ENCODE peak calls at places on chromosomes 6 and 20, in eight cellular contexts. Q, W, X, H, E, D, N and U are unnamed samples.

GRCh38 chr20:18567739-18568091 is 483 bp downstream of the SMIM26 start:
- DNase-seq in Q (no peak), E (no peak), X (no peak), D (no peak), H (no peak), N (no peak), W (no peak), U (no peak)

GRCh38 chr6:299050-299980 is 7.0 kb downstream of the DUSP22 start:
- DNase-seq in D (no peak), W (no peak), E (no peak), X (no peak), H (no peak), Q (no peak), N (no peak), U (no peak)

GRCh38 chr20:52103911-52104545 is 87.6 kb downstream of the ZFP64 start:
- DNase-seq in Q (no peak), N (no peak), D (no peak), E (peak; percentile 19), W (peak; percentile 17), H (no peak), X (no peak), U (no peak)

GRCh38 chr6:69622924-69623323 is 173.9 kb downstream of the LMBRD1 start:
- DNase-seq in N (no peak), Q (no peak), D (no peak), E (no peak), W (no peak), H (no peak), X (no peak), U (no peak)

GRCh38 chr6:43468748-43469681 is 8.4 kb upstream of the TJAP1 start:
- DNase-seq in D (no peak), X (peak; percentile 70), N (no peak), W (no peak), Q (no peak), E (no peak), H (no peak), U (no peak)

GRCh38 chr6:30626484-30627366 is at the start of gene ATAT1:
- DNase-seq in X (peak; percentile 92), Q (peak; percentile 96), D (peak; percentile 96), W (peak; percentile 91), E (peak; percentile 59), N (peak; percentile 88), H (peak; percentile 60), U (peak; percentile 19)

GRCh38 chr6:68400396-68400795 is 234.7 kb upstream of the ADGRB3 start:
- DNase-seq in E (no peak), Q (no peak), H (no peak), D (no peak), N (no peak), W (no peak), X (no peak), U (no peak)

GRCh38 chr20:48630342-48631075 is 197.3 kb downstream of the PREX1 start:
- DNase-seq in Q (no peak), W (no peak), N (no peak), X (no peak), H (no peak), E (no peak), D (no peak), U (no peak)

GRCh38 chr20:41135888-41136243 is 1.5 kb upstream of the PLCG1 start:
- DNase-seq in W (no peak), Q (peak; percentile 3), E (no peak), X (no peak), H (no peak), D (no peak), N (no peak), U (no peak)

GRCh38 chr6:143160439-143161220 is 99.9 kb downstream of the AIG1 start:
- DNase-seq in N (no peak), W (no peak), Q (no peak), H (no peak), X (no peak), D (no peak), E (no peak), U (no peak)

GRCh38 chr6:83853178-83853967 is at the start of gene RIPPLY2:
- DNase-seq in W (peak; percentile 17), E (peak; percentile 42), H (no peak), N (no peak), D (peak; percentile 69), Q (peak; percentile 7), X (no peak), U (no peak)

GRCh38 chr6:167538746-167539145 is 213.9 kb downstream of the TTLL2 start:
- DNase-seq in W (no peak), N (no peak), Q (no peak), D (no peak), H (no peak), X (no peak), E (no peak), U (no peak)

GRCh38 chr6:167546611-167547327 is 221.9 kb downstream of the TTLL2 start:
- DNase-seq in Q (no peak), H (no peak), D (peak; percentile 36), N (no peak), E (no peak), X (no peak), W (peak; percentile 36), U (no peak)

GRCh38 chr6:167537816-167538215 is 212.9 kb downstream of the TTLL2 start:
- DNase-seq in E (no peak), X (no peak), N (no peak), W (no peak), H (no peak), Q (no peak), D (no peak), U (no peak)

GRCh38 chr6:167543602-167544506 is 219.0 kb downstream of the TTLL2 start:
- DNase-seq in Q (peak; percentile 32), D (peak; percentile 56), X (peak; percentile 78), W (peak; percentile 60), N (peak; percentile 70), H (no peak), E (no peak), U (no peak)

GRCh38 chr6:167541544-167541943 is 216.7 kb downstream of the TTLL2 start:
- DNase-seq in W (no peak), X (no peak), N (no peak), E (no peak), H (no peak), Q (no peak), D (no peak), U (no peak)
- H3K4me1 ChIP-seq in W (peaks cover 8% of the 10 kb centered on the region), X (peaks cover 12% of the 10 kb centered on the region), N (no peaks in the 10 kb centered on the region), E (no peaks in the 10 kb centered on the region), H (no peaks in the 10 kb centered on the region), Q (no peaks in the 10 kb centered on the region), D (peaks cover 7% of the 10 kb centered on the region), U (no peaks in the 10 kb centered on the region)

GRCh38 chr6:16496210-16496609 is 257.8 kb downstream of the GMPR start:
- DNase-seq in E (no peak), Q (no peak), D (no peak), N (no peak), H (no peak), X (no peak), W (no peak), U (no peak)
- TF ChIP-seq CTCF in E (no peak), Q (no peak), D (no peak), N (no peak), H (no peak), X (no peak), W (no peak), U (no peak)

GRCh38 chr6:17866876-17867444 is 120.5 kb downstream of the KIF13A start:
- DNase-seq in W (no peak), D (peak; percentile 62), X (no peak), N (no peak), H (peak; percentile 7), E (no peak), Q (no peak), U (no peak)

GRCh38 chr6:17869753-17870050 is 117.7 kb downstream of the KIF13A start:
- DNase-seq in H (no peak), E (no peak), Q (no peak), D (no peak), W (no peak), X (no peak), N (no peak), U (no peak)

GRCh38 chr6:17869010-17869752 is 118.3 kb downstream of the KIF13A start:
- DNase-seq in X (no peak), E (peak; percentile 96), Q (no peak), H (peak; percentile 90), N (no peak), D (no peak), W (no peak), U (no peak)

GRCh38 chr6:17865798-17866725 is 121.4 kb downstream of the KIF13A start:
- DNase-seq in H (peak; percentile 98), W (peak; percentile 40), X (peak; percentile 73), N (peak; percentile 80), D (peak; percentile 95), Q (peak; percentile 18), E (peak; percentile 98), U (no peak)

DNA sequence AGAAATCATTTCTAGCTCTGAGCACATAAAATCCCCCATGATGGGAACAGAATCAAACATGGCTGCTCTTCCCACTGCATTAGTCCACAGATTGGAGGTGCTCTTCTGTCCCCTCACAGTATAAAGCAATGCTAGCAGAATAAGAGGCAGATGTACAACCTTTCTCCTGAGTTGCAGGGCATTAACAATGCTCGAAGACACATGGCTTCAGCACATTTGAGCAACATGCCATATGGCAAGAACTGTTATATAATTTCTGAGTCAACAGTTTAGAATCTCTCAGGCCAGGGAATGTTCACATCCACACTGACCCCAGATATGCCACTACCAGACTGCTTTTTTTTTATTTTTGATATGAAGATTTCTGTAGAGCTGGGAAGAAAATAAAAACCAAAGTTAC is 119.6 kb downstream of the KIF13A start:
- DNase-seq in Q (no peak), E (peak; percentile 58), W (no peak), D (peak; percentile 56), H (peak; percentile 62), N (no peak), X (no peak), U (no peak)
- H3K4me1 ChIP-seq in Q (peaks cover 36% of the 10 kb centered on the region), E (peaks cover 72% of the 10 kb centered on the region), W (peaks cover 12% of the 10 kb centered on the region), D (peaks cover 60% of the 10 kb centered on the region), H (peaks cover 66% of the 10 kb centered on the region), N (peaks cover 9% of the 10 kb centered on the region), X (peaks cover 44% of the 10 kb centered on the region), U (peaks cover 90% of the 10 kb centered on the region)

GRCh38 chr20:36506253-36506652 is 35.1 kb upstream of the MYL9 start:
- DNase-seq in D (no peak), Q (no peak), X (no peak), H (peak; percentile 42), W (no peak), E (no peak), N (no peak), U (no peak)
- TF ChIP-seq CTCF in D (no peak), Q (no peak), X (no peak), H (peak; percentile 67), W (no peak), E (peak; percentile 56), N (no peak), U (peak; percentile 4)

DNA sequence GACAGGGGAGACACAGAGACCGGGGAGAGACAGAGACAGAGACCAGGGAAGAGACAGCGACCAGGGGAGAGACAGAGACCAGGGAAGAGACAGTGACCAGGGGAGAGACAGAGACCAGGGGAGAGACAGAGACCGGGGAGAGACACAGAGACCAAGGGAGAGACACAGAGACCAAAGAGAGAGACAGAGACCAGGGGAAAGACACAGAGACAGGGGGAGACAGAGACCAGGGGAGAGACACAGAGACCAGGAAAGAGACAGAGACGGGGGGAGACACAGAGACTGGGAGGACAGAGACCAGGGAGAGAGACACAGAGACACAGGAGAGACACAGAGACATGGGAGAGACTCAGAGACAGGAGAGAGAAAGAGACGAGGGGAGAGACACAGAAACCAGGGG is 43.9 kb downstream of the YTHDF1 start:
- DNase-seq in D (no peak), Q (no peak), X (no peak), E (no peak), H (no peak), W (no peak), N (no peak), U (no peak)
- H3K4me1 ChIP-seq in D (no peaks in the 10 kb centered on the region), Q (no peaks in the 10 kb centered on the region), X (no peaks in the 10 kb centered on the region), E (no peaks in the 10 kb centered on the region), H (no peaks in the 10 kb centered on the region), W (peaks cover 2% of the 10 kb centered on the region), N (peaks cover 6% of the 10 kb centered on the region), U (peaks cover 25% of the 10 kb centered on the region)

GRCh38 chr20:57526885-57527566 is 2.1 kb upstream of the CTCFL start:
- DNase-seq in H (no peak), X (no peak), D (no peak), E (no peak), Q (no peak), N (no peak), W (no peak), U (no peak)
- TF ChIP-seq CTCF in H (no peak), X (no peak), D (no peak), E (no peak), Q (no peak), N (no peak), W (no peak), U (no peak)